ENCODE peak calls at places on chromosomes 11 and 22, in four cellular contexts. One of them, this sample, is unnamed.

GRCh38 chr22:46545041-46545796 is 7.8 kb upstream of the CELSR1 start:
- DNase-seq in lower leg skin: no peak
- DNase-seq in GM23338: no peak
- DNase-seq in H9: no peak
- DNase-seq in this sample: no peak

GRCh38 chr22:32999039-32999861 is 58.9 kb downstream of the SYN3 start:
- DNase-seq in lower leg skin: no peak
- DNase-seq in GM23338: no peak
- DNase-seq in H9: no peak
- DNase-seq in this sample: no peak

GRCh38 chr11:71302911-71303310 is 50.5 kb upstream of the SHANK2 start:
- DNase-seq in lower leg skin: no peak
- DNase-seq in GM23338: peak; percentile 29
- DNase-seq in H9: peak; percentile 21
- DNase-seq in this sample: no peak

GRCh38 chr11:100151944-100152343 is 535.1 kb upstream of the ARHGAP42 start:
- DNase-seq in lower leg skin: peak; percentile 23
- DNase-seq in GM23338: no peak
- DNase-seq in H9: no peak
- DNase-seq in this sample: no peak

GRCh38 chr11:60852060-60852638 is 3.6 kb downstream of the PTGDR2 start:
- DNase-seq in lower leg skin: no peak
- DNase-seq in GM23338: peak; percentile 61
- DNase-seq in H9: peak; percentile 40
- DNase-seq in this sample: no peak

GRCh38 chr22:26892401-26893033 is 235.1 kb downstream of the MIAT start:
- DNase-seq in lower leg skin: no peak
- DNase-seq in GM23338: no peak
- DNase-seq in H9: peak; percentile 25
- DNase-seq in this sample: no peak

GRCh38 chr22:30648825-30649224 is 13.2 kb downstream of the SLC35E4 start:
- DNase-seq in lower leg skin: no peak
- DNase-seq in GM23338: no peak
- DNase-seq in H9: no peak
- DNase-seq in this sample: no peak

GRCh38 chr22:43310311-43310710 is 32.9 kb downstream of the SCUBE1 start:
- DNase-seq in lower leg skin: no peak
- DNase-seq in GM23338: no peak
- DNase-seq in H9: no peak
- DNase-seq in this sample: no peak

GRCh38 chr11:1497600-1497999 is 11.0 kb upstream of the MOB2 start:
- DNase-seq in lower leg skin: no peak
- DNase-seq in GM23338: no peak
- DNase-seq in H9: no peak
- DNase-seq in this sample: no peak

GRCh38 chr11:129862123-129862522 is 33.3 kb downstream of the NFRKB start:
- DNase-seq in lower leg skin: no peak
- DNase-seq in GM23338: peak; percentile 30
- DNase-seq in H9: no peak
- DNase-seq in this sample: no peak

GRCh38 chr11:47502767-47503166 is 50.2 kb downstream of the CELF1 start:
- DNase-seq in lower leg skin: no peak
- DNase-seq in GM23338: no peak
- DNase-seq in H9: no peak
- DNase-seq in this sample: no peak

GRCh38 chr11:16015736-16016135 is 340.6 kb downstream of the SOX6 start:
- DNase-seq in lower leg skin: no peak
- DNase-seq in GM23338: no peak
- DNase-seq in H9: no peak
- DNase-seq in this sample: no peak

GRCh38 chr11:31387379-31387778 is 17.7 kb downstream of the DNAJC24 start:
- DNase-seq in lower leg skin: no peak
- DNase-seq in GM23338: peak; percentile 33
- DNase-seq in H9: no peak
- DNase-seq in this sample: no peak

GRCh38 chr11:57497303-57498247 is 17.9 kb downstream of the SLC43A1 start:
- DNase-seq in lower leg skin: no peak
- DNase-seq in GM23338: no peak
- DNase-seq in H9: no peak
- DNase-seq in this sample: no peak

GRCh38 chr22:43429426-43429825 is 17.6 kb downstream of the MPPED1 start:
- DNase-seq in lower leg skin: no peak
- DNase-seq in GM23338: no peak
- DNase-seq in H9: no peak
- DNase-seq in this sample: no peak

GRCh38 chr11:118522571-118523072 is 4.7 kb upstream of the TTC36 start:
- DNase-seq in lower leg skin: no peak
- DNase-seq in GM23338: peak; percentile 71
- DNase-seq in H9: peak; percentile 62
- DNase-seq in this sample: no peak

GRCh38 chr22:45454260-45454659 is 40.8 kb downstream of the RIBC2 start:
- DNase-seq in lower leg skin: peak; percentile 55
- DNase-seq in GM23338: no peak
- DNase-seq in H9: no peak
- DNase-seq in this sample: no peak

GRCh38 chr11:128615076-128615475 is 27.7 kb upstream of the ETS1 start:
- DNase-seq in lower leg skin: no peak
- DNase-seq in GM23338: no peak
- DNase-seq in H9: no peak
- DNase-seq in this sample: no peak

GRCh38 chr11:118657238-118657637 is 22.2 kb downstream of the TREH start:
- DNase-seq in lower leg skin: no peak
- DNase-seq in GM23338: peak; percentile 64
- DNase-seq in H9: no peak
- DNase-seq in this sample: no peak

GRCh38 chr11:115042002-115042401 is 363.7 kb downstream of the NXPE2 start:
- DNase-seq in lower leg skin: no peak
- DNase-seq in GM23338: peak; percentile 15
- DNase-seq in H9: peak; percentile 56
- DNase-seq in this sample: no peak

GRCh38 chr11:121936781-121937447 is 179.1 kb downstream of the BLID start:
- DNase-seq in lower leg skin: no peak
- DNase-seq in GM23338: no peak
- DNase-seq in H9: no peak
- DNase-seq in this sample: no peak

GRCh38 chr11:118619444-118620205 is 12.2 kb downstream of the PHLDB1 start:
- DNase-seq in lower leg skin: no peak
- DNase-seq in GM23338: no peak
- DNase-seq in H9: no peak
- DNase-seq in this sample: no peak

GRCh38 chr22:36077261-36077660 is 48.6 kb upstream of the RBFOX2 start:
- DNase-seq in lower leg skin: peak; percentile 30
- DNase-seq in GM23338: no peak
- DNase-seq in H9: no peak
- DNase-seq in this sample: no peak

GRCh38 chr11:2555891-2556290 is 111.1 kb downstream of the KCNQ1 start:
- DNase-seq in lower leg skin: no peak
- DNase-seq in GM23338: no peak
- DNase-seq in H9: no peak
- DNase-seq in this sample: no peak

GRCh38 chr11:100687032-100687629 is at the start of gene ARHGAP42:
- DNase-seq in lower leg skin: peak; percentile 53
- DNase-seq in GM23338: peak; percentile 92
- DNase-seq in H9: peak; percentile 91
- DNase-seq in this sample: peak; percentile 49

GRCh38 chr22:37973271-37974170 is 10.8 kb downstream of the SOX10 start:
- DNase-seq in lower leg skin: no peak
- DNase-seq in GM23338: no peak
- DNase-seq in H9: no peak
- DNase-seq in this sample: no peak

GRCh38 chr22:50194037-50194809 is 6.6 kb upstream of the SELENOO start:
- DNase-seq in lower leg skin: no peak
- DNase-seq in GM23338: no peak
- DNase-seq in H9: no peak
- DNase-seq in this sample: no peak

GRCh38 chr11:6646631-6647281 is 8.9 kb downstream of the DCHS1 start:
- DNase-seq in lower leg skin: no peak
- DNase-seq in GM23338: peak; percentile 29
- DNase-seq in H9: no peak
- DNase-seq in this sample: no peak

GRCh38 chr11:129115652-129116585 is 76.2 kb downstream of the ARHGAP32 start:
- DNase-seq in lower leg skin: no peak
- DNase-seq in GM23338: no peak
- DNase-seq in H9: no peak
- DNase-seq in this sample: no peak

GRCh38 chr11:65502852-65503603 is 4.2 kb downstream of the MALAT1 start:
- DNase-seq in lower leg skin: no peak
- DNase-seq in GM23338: no peak
- DNase-seq in H9: no peak
- DNase-seq in this sample: no peak

GRCh38 chr22:43917523-43917922 is 6.1 kb upstream of the PNPLA3 start:
- DNase-seq in lower leg skin: no peak
- DNase-seq in GM23338: no peak
- DNase-seq in H9: no peak
- DNase-seq in this sample: no peak

GRCh38 chr11:27722117-27722844 is 22.0 kb upstream of the BDNF start:
- DNase-seq in lower leg skin: no peak
- DNase-seq in GM23338: peak; percentile 89
- DNase-seq in H9: peak; percentile 69
- DNase-seq in this sample: no peak

GRCh38 chr11:62538470-62539237 is 8.0 kb downstream of the AHNAK start:
- DNase-seq in lower leg skin: no peak
- DNase-seq in GM23338: no peak
- DNase-seq in H9: no peak
- DNase-seq in this sample: no peak

GRCh38 chr11:130070109-130070828 is 575 bp downstream of the APLP2 start:
- DNase-seq in lower leg skin: no peak
- DNase-seq in GM23338: peak; percentile 56
- DNase-seq in H9: peak; percentile 41
- DNase-seq in this sample: peak; percentile 28

GRCh38 chr11:69957849-69958248 is 120.3 kb upstream of the ANO1 start:
- DNase-seq in lower leg skin: no peak
- DNase-seq in GM23338: no peak
- DNase-seq in H9: no peak
- DNase-seq in this sample: no peak

GRCh38 chr11:64407221-64407620 is 48.3 kb downstream of the RPS6KA4 start:
- DNase-seq in lower leg skin: no peak
- DNase-seq in GM23338: no peak
- DNase-seq in H9: no peak
- DNase-seq in this sample: no peak

GRCh38 chr11:12182650-12183511 is 72.5 kb downstream of the MICAL2 start:
- DNase-seq in lower leg skin: no peak
- DNase-seq in GM23338: no peak
- DNase-seq in H9: no peak
- DNase-seq in this sample: no peak

GRCh38 chr11:85663080-85663729 is 1.7 kb downstream of the CREBZF start:
- DNase-seq in lower leg skin: no peak
- DNase-seq in GM23338: no peak
- DNase-seq in H9: no peak
- DNase-seq in this sample: no peak